ENCODE peak calls at places on chromosomes 3 and 15, in eight cellular contexts. One of them, this sample, is unnamed.

GRCh38 chr3:67637255-67637900 is 17.0 kb downstream of the SUCLG2 start:
- ATAC-seq in heart left ventricle: no peak
- ATAC-seq in activated CD8-positive, alpha-beta memory T cell treated with anti-CD3 and anti-CD28 coated beads, Interleukin-2, amount 10 ng/mL, durations not matched to agents 7 days and 5 days: no peak
- ATAC-seq in left lobe of liver: peak; percentile 62
- ATAC-seq in naive thymus-derived CD4-positive, alpha-beta T cell: no peak
- ATAC-seq in Right ventricle myocardium inferior: no peak
- ATAC-seq in left cardiac atrium: no peak
- ATAC-seq in A549: no peak
- ATAC-seq in this sample: no peak

GRCh38 chr3:64120876-64121275 is 97.6 kb upstream of the PSMD6 start:
- ATAC-seq in heart left ventricle: no peak
- ATAC-seq in activated CD8-positive, alpha-beta memory T cell treated with anti-CD3 and anti-CD28 coated beads, Interleukin-2, amount 10 ng/mL, durations not matched to agents 7 days and 5 days: no peak
- ATAC-seq in left lobe of liver: no peak
- ATAC-seq in naive thymus-derived CD4-positive, alpha-beta T cell: no peak
- ATAC-seq in Right ventricle myocardium inferior: no peak
- ATAC-seq in left cardiac atrium: no peak
- ATAC-seq in A549: no peak
- ATAC-seq in this sample: no peak

GRCh38 chr3:59251899-59252298 is 202.1 kb upstream of the CFAP20DC start:
- ATAC-seq in heart left ventricle: peak; percentile 41
- ATAC-seq in activated CD8-positive, alpha-beta memory T cell treated with anti-CD3 and anti-CD28 coated beads, Interleukin-2, amount 10 ng/mL, durations not matched to agents 7 days and 5 days: no peak
- ATAC-seq in left lobe of liver: no peak
- ATAC-seq in naive thymus-derived CD4-positive, alpha-beta T cell: no peak
- ATAC-seq in Right ventricle myocardium inferior: no peak
- ATAC-seq in left cardiac atrium: no peak
- ATAC-seq in A549: no peak
- ATAC-seq in this sample: no peak

GRCh38 chr3:4826237-4827100 is 152.8 kb upstream of the BHLHE40 start:
- ATAC-seq in heart left ventricle: peak; percentile 89
- ATAC-seq in activated CD8-positive, alpha-beta memory T cell treated with anti-CD3 and anti-CD28 coated beads, Interleukin-2, amount 10 ng/mL, durations not matched to agents 7 days and 5 days: no peak
- ATAC-seq in left lobe of liver: peak; percentile 86
- ATAC-seq in naive thymus-derived CD4-positive, alpha-beta T cell: no peak
- ATAC-seq in Right ventricle myocardium inferior: peak; percentile 89
- ATAC-seq in left cardiac atrium: peak; percentile 82
- ATAC-seq in A549: peak; percentile 47
- ATAC-seq in this sample: no peak

GRCh38 chr15:37134699-37135131 is 34.4 kb upstream of the MEIS2 start:
- ATAC-seq in heart left ventricle: peak; percentile 81
- ATAC-seq in activated CD8-positive, alpha-beta memory T cell treated with anti-CD3 and anti-CD28 coated beads, Interleukin-2, amount 10 ng/mL, durations not matched to agents 7 days and 5 days: no peak
- ATAC-seq in left lobe of liver: peak; percentile 89
- ATAC-seq in naive thymus-derived CD4-positive, alpha-beta T cell: no peak
- ATAC-seq in Right ventricle myocardium inferior: peak; percentile 63
- ATAC-seq in left cardiac atrium: peak; percentile 76
- ATAC-seq in A549: peak; percentile 88
- ATAC-seq in this sample: no peak

GRCh38 chr15:58864602-58865419 is 68.7 kb downstream of the SLTM start:
- ATAC-seq in heart left ventricle: peak; percentile 86
- ATAC-seq in activated CD8-positive, alpha-beta memory T cell treated with anti-CD3 and anti-CD28 coated beads, Interleukin-2, amount 10 ng/mL, durations not matched to agents 7 days and 5 days: peak; percentile 43
- ATAC-seq in left lobe of liver: peak; percentile 86
- ATAC-seq in naive thymus-derived CD4-positive, alpha-beta T cell: peak; percentile 36
- ATAC-seq in Right ventricle myocardium inferior: peak; percentile 81
- ATAC-seq in left cardiac atrium: peak; percentile 89
- ATAC-seq in A549: no peak
- ATAC-seq in this sample: no peak

GRCh38 chr3:11567516-11568467 is 75.9 kb downstream of the VGLL4 start:
- ATAC-seq in heart left ventricle: peak; percentile 7
- ATAC-seq in activated CD8-positive, alpha-beta memory T cell treated with anti-CD3 and anti-CD28 coated beads, Interleukin-2, amount 10 ng/mL, durations not matched to agents 7 days and 5 days: no peak
- ATAC-seq in left lobe of liver: no peak
- ATAC-seq in naive thymus-derived CD4-positive, alpha-beta T cell: no peak
- ATAC-seq in Right ventricle myocardium inferior: no peak
- ATAC-seq in left cardiac atrium: peak; percentile 7
- ATAC-seq in A549: peak; percentile 77
- ATAC-seq in this sample: no peak

GRCh38 chr15:79195802-79196201 is 86.7 kb upstream of the ANKRD34C start:
- ATAC-seq in heart left ventricle: no peak
- ATAC-seq in activated CD8-positive, alpha-beta memory T cell treated with anti-CD3 and anti-CD28 coated beads, Interleukin-2, amount 10 ng/mL, durations not matched to agents 7 days and 5 days: no peak
- ATAC-seq in left lobe of liver: no peak
- ATAC-seq in naive thymus-derived CD4-positive, alpha-beta T cell: no peak
- ATAC-seq in Right ventricle myocardium inferior: no peak
- ATAC-seq in left cardiac atrium: no peak
- ATAC-seq in A549: no peak
- ATAC-seq in this sample: no peak

GRCh38 chr3:15043772-15044171 is 21.3 kb downstream of the MRPS25 start:
- ATAC-seq in heart left ventricle: no peak
- ATAC-seq in activated CD8-positive, alpha-beta memory T cell treated with anti-CD3 and anti-CD28 coated beads, Interleukin-2, amount 10 ng/mL, durations not matched to agents 7 days and 5 days: no peak
- ATAC-seq in left lobe of liver: no peak
- ATAC-seq in naive thymus-derived CD4-positive, alpha-beta T cell: no peak
- ATAC-seq in Right ventricle myocardium inferior: no peak
- ATAC-seq in left cardiac atrium: no peak
- ATAC-seq in A549: no peak
- ATAC-seq in this sample: no peak

GRCh38 chr15:92071030-92071644 is 217.6 kb downstream of the SLCO3A1 start:
- ATAC-seq in heart left ventricle: peak; percentile 67
- ATAC-seq in activated CD8-positive, alpha-beta memory T cell treated with anti-CD3 and anti-CD28 coated beads, Interleukin-2, amount 10 ng/mL, durations not matched to agents 7 days and 5 days: no peak
- ATAC-seq in left lobe of liver: peak; percentile 39
- ATAC-seq in naive thymus-derived CD4-positive, alpha-beta T cell: no peak
- ATAC-seq in Right ventricle myocardium inferior: peak; percentile 51
- ATAC-seq in left cardiac atrium: peak; percentile 2
- ATAC-seq in A549: no peak
- ATAC-seq in this sample: no peak

GRCh38 chr3:15804553-15805095 is 6.8 kb upstream of the ANKRD28 start:
- ATAC-seq in heart left ventricle: no peak
- ATAC-seq in activated CD8-positive, alpha-beta memory T cell treated with anti-CD3 and anti-CD28 coated beads, Interleukin-2, amount 10 ng/mL, durations not matched to agents 7 days and 5 days: peak; percentile 81
- ATAC-seq in left lobe of liver: no peak
- ATAC-seq in naive thymus-derived CD4-positive, alpha-beta T cell: no peak
- ATAC-seq in Right ventricle myocardium inferior: no peak
- ATAC-seq in left cardiac atrium: no peak
- ATAC-seq in A549: no peak
- ATAC-seq in this sample: peak; percentile 73